ENCODE peak calls at places on chromosomes 7 and 10, in five cellular contexts. One of them, this sample, is unnamed.

GRCh38 chr7:44294325-44295069 is 30.9 kb downstream of the CAMK2B start:
- DNase-seq in H1: no peak
- DNase-seq in GM12865: no peak
- DNase-seq in B cell: no peak
- DNase-seq in neural crest cell: peak
- DNase-seq in this sample: no peak

GRCh38 chr7:43392638-43393037 is 190.3 kb upstream of the STK17A start:
- DNase-seq in GM12865: no peak
- DNase-seq in neural crest cell: no peak
- DNase-seq in B cell: no peak
- DNase-seq in H1: peak
- DNase-seq in this sample: no peak

GRCh38 chr7:130818056-130818455 is 84.0 kb upstream of the KLF14 start:
- DNase-seq in neural crest cell: no peak
- DNase-seq in GM12865: no peak
- DNase-seq in H1: no peak
- DNase-seq in B cell: no peak
- DNase-seq in this sample: no peak

GRCh38 chr10:118210276-118210675 is 131.8 kb downstream of the FAM204A start:
- DNase-seq in GM12865: no peak
- DNase-seq in H1: no peak
- DNase-seq in B cell: no peak
- DNase-seq in neural crest cell: no peak
- DNase-seq in this sample: no peak

GRCh38 chr7:253491-254336 is 36.3 kb upstream of the FOXL3 start:
- DNase-seq in GM12865: no peak
- DNase-seq in B cell: no peak
- DNase-seq in neural crest cell: no peak
- DNase-seq in H1: no peak
- DNase-seq in this sample: no peak

GRCh38 chr10:46227571-46228075 is 59.2 kb upstream of the ANTXRL start:
- DNase-seq in GM12865: no peak
- DNase-seq in neural crest cell: no peak
- DNase-seq in B cell: no peak
- DNase-seq in H1: no peak
- DNase-seq in this sample: no peak

GRCh38 chr7:28678421-28678965 is 266.2 kb downstream of the CREB5 start:
- DNase-seq in GM12865: no peak
- DNase-seq in B cell: no peak
- DNase-seq in neural crest cell: no peak
- DNase-seq in H1: no peak
- DNase-seq in this sample: no peak

GRCh38 chr10:62627985-62628384 is 176.5 kb upstream of the ADO start:
- DNase-seq in H1: no peak
- DNase-seq in neural crest cell: no peak
- DNase-seq in B cell: no peak
- DNase-seq in GM12865: no peak
- DNase-seq in this sample: no peak

GRCh38 chr10:13382759-13383753 is 35.0 kb upstream of the SEPHS1 start:
- DNase-seq in GM12865: no peak
- DNase-seq in B cell: no peak
- DNase-seq in H1: no peak
- DNase-seq in neural crest cell: no peak
- DNase-seq in this sample: peak

GRCh38 chr10:91571671-91572070 is 61.2 kb downstream of the PPP1R3C start:
- DNase-seq in H1: no peak
- DNase-seq in GM12865: no peak
- DNase-seq in neural crest cell: no peak
- DNase-seq in B cell: no peak
- DNase-seq in this sample: no peak

GRCh38 chr10:50404021-50404823 is 152.9 kb upstream of the ASAH2 start:
- DNase-seq in GM12865: no peak
- DNase-seq in neural crest cell: no peak
- DNase-seq in B cell: no peak
- DNase-seq in H1: no peak
- DNase-seq in this sample: no peak

GRCh38 chr7:156560075-156560474 is 80.5 kb upstream of the RNF32 start:
- DNase-seq in GM12865: no peak
- DNase-seq in H1: peak
- DNase-seq in neural crest cell: no peak
- DNase-seq in B cell: no peak
- DNase-seq in this sample: no peak

GRCh38 chr10:93461124-93461806 is 20.9 kb downstream of the MYOF start:
- DNase-seq in B cell: no peak
- DNase-seq in H1: no peak
- DNase-seq in neural crest cell: no peak
- DNase-seq in GM12865: no peak
- DNase-seq in this sample: no peak

GRCh38 chr7:2691223-2691818 is 3.3 kb downstream of the AMZ1 start:
- DNase-seq in neural crest cell: no peak
- DNase-seq in H1: no peak
- DNase-seq in GM12865: no peak
- DNase-seq in B cell: no peak
- DNase-seq in this sample: no peak

GRCh38 chr10:114940735-114941134 is 2.7 kb downstream of the TRUB1 start:
- DNase-seq in B cell: no peak
- DNase-seq in H1: no peak
- DNase-seq in neural crest cell: no peak
- DNase-seq in GM12865: no peak
- DNase-seq in this sample: no peak

GRCh38 chr10:129105266-129105665 is 361.8 kb upstream of the MGMT start:
- DNase-seq in B cell: no peak
- DNase-seq in H1: no peak
- DNase-seq in neural crest cell: no peak
- DNase-seq in GM12865: no peak
- DNase-seq in this sample: no peak

GRCh38 chr7:1550005-1550845 is 5.8 kb downstream of the TMEM184A start:
- DNase-seq in H1: no peak
- DNase-seq in neural crest cell: no peak
- DNase-seq in B cell: no peak
- DNase-seq in GM12865: no peak
- DNase-seq in this sample: no peak

GRCh38 chr10:1160561-1160961 is 104.4 kb downstream of the WDR37 start:
- DNase-seq in neural crest cell: no peak
- DNase-seq in B cell: no peak
- DNase-seq in GM12865: no peak
- DNase-seq in H1: peak
- DNase-seq in this sample: no peak

GRCh38 chr10:65284495-65285041 is 1641.3 kb upstream of the LRRTM3 start:
- DNase-seq in neural crest cell: no peak
- DNase-seq in GM12865: no peak
- DNase-seq in B cell: no peak
- DNase-seq in H1: no peak
- DNase-seq in this sample: no peak

GRCh38 chr7:130489140-130489967 is 2.5 kb upstream of the MEST start:
- DNase-seq in neural crest cell: no peak
- DNase-seq in GM12865: no peak
- DNase-seq in B cell: no peak
- DNase-seq in H1: no peak
- DNase-seq in this sample: no peak

GRCh38 chr10:128263891-128264688 is 137.9 kb upstream of the MKI67 start:
- DNase-seq in GM12865: peak
- DNase-seq in B cell: no peak
- DNase-seq in H1: peak
- DNase-seq in neural crest cell: peak
- DNase-seq in this sample: peak

GRCh38 chr7:52779004-52779403 is 256.4 kb upstream of the POM121L12 start:
- DNase-seq in H1: no peak
- DNase-seq in B cell: no peak
- DNase-seq in GM12865: no peak
- DNase-seq in neural crest cell: no peak
- DNase-seq in this sample: no peak

GRCh38 chr10:77836299-77836820 is 90.2 kb downstream of the DLG5 start:
- DNase-seq in GM12865: peak
- DNase-seq in neural crest cell: peak
- DNase-seq in B cell: no peak
- DNase-seq in H1: no peak
- DNase-seq in this sample: no peak

GRCh38 chr10:98467506-98468318 is 21.0 kb upstream of the HPS1 start:
- DNase-seq in B cell: peak
- DNase-seq in GM12865: peak
- DNase-seq in neural crest cell: peak
- DNase-seq in H1: peak
- DNase-seq in this sample: peak

GRCh38 chr10:9301554-9301953 is 1247.1 kb downstream of the GATA3 start:
- DNase-seq in neural crest cell: no peak
- DNase-seq in GM12865: no peak
- DNase-seq in H1: no peak
- DNase-seq in B cell: no peak
- DNase-seq in this sample: no peak

GRCh38 chr7:146214842-146215241 is 98.2 kb downstream of the CNTNAP2 start:
- DNase-seq in GM12865: no peak
- DNase-seq in neural crest cell: no peak
- DNase-seq in H1: no peak
- DNase-seq in B cell: no peak
- DNase-seq in this sample: no peak

GRCh38 chr10:44806895-44807294 is 104.2 kb upstream of the TMEM72 start:
- DNase-seq in B cell: no peak
- DNase-seq in neural crest cell: no peak
- DNase-seq in GM12865: no peak
- DNase-seq in H1: no peak
- DNase-seq in this sample: no peak

GRCh38 chr10:44811072-44811471 is 100.1 kb upstream of the TMEM72 start:
- DNase-seq in H1: no peak
- DNase-seq in B cell: no peak
- DNase-seq in GM12865: no peak
- DNase-seq in neural crest cell: no peak
- DNase-seq in this sample: no peak

GRCh38 chr10:44807451-44807850 is 103.7 kb upstream of the TMEM72 start:
- DNase-seq in neural crest cell: no peak
- DNase-seq in B cell: no peak
- DNase-seq in GM12865: no peak
- DNase-seq in H1: no peak
- DNase-seq in this sample: no peak

GRCh38 chr10:44813201-44813600 is 97.9 kb upstream of the TMEM72 start:
- DNase-seq in neural crest cell: no peak
- DNase-seq in H1: no peak
- DNase-seq in GM12865: no peak
- DNase-seq in B cell: no peak
- DNase-seq in this sample: no peak

DNA sequence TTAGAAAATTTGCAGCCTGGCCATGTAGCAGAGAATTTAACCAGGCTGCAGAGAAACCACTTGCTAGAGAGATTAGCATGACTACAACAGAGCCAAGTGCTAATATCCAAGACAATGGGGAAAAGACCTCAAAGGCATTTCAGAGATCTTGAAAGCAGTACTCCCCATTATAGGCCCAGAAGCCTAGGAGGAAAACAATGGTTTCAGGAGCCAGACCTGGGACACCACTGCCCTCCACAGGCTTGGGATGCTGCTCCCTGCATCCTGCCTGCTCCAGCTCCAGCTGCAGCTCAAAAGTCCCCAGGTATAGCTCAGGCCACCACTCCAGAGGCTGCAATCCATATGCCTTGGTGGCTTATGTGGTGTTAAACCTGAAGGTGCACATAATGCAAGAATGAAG is 101.5 kb upstream of the TMEM72 start:
- DNase-seq in neural crest cell: no peak
- DNase-seq in B cell: no peak
- DNase-seq in H1: no peak
- DNase-seq in GM12865: no peak
- DNase-seq in this sample: no peak
- TF ChIP-seq CTCF in neural crest cell: no peak
- TF ChIP-seq CTCF in B cell: no peak
- TF ChIP-seq CTCF in H1: peak
- TF ChIP-seq CTCF in GM12865: no peak
- TF ChIP-seq CTCF in this sample: no peak

GRCh38 chr10:119533473-119533872 is 9.0 kb downstream of the RGS10 start:
- DNase-seq in H1: no peak
- DNase-seq in GM12865: no peak
- DNase-seq in neural crest cell: no peak
- DNase-seq in B cell: no peak
- DNase-seq in this sample: no peak

GRCh38 chr10:119536508-119536837 is 6.0 kb downstream of the RGS10 start:
- DNase-seq in H1: no peak
- DNase-seq in B cell: no peak
- DNase-seq in neural crest cell: no peak
- DNase-seq in GM12865: no peak
- DNase-seq in this sample: no peak

GRCh38 chr10:119535837-119536507 is 6.5 kb downstream of the RGS10 start:
- DNase-seq in B cell: no peak
- DNase-seq in neural crest cell: no peak
- DNase-seq in GM12865: no peak
- DNase-seq in H1: no peak
- DNase-seq in this sample: no peak

GRCh38 chr10:119537953-119538630 is 4.4 kb downstream of the RGS10 start:
- DNase-seq in neural crest cell: no peak
- DNase-seq in B cell: no peak
- DNase-seq in GM12865: no peak
- DNase-seq in H1: no peak
- DNase-seq in this sample: no peak

DNA sequence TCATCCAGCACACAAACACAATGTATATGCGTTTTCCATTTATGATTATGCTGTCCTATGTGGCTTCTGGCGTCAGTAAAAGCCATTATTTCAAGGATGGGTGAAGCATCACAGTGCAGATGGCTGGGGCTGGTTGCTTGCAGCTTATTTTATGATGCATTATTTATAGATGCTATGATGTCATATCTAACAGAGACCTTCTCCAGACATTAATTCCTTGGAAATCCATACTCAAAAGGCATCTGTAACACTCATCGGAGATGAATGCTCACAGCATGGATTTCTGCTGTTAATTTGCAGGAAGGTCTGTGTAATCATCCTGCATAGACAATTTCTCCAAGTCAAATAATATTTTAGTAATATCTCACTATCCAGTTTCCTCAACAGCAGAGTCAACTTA is 7.2 kb downstream of the RGS10 start:
- DNase-seq in neural crest cell: no peak
- DNase-seq in GM12865: no peak
- DNase-seq in H1: no peak
- DNase-seq in B cell: no peak
- DNase-seq in this sample: no peak
- TF ChIP-seq CTCF in neural crest cell: no peak
- TF ChIP-seq CTCF in GM12865: no peak
- TF ChIP-seq CTCF in H1: no peak
- TF ChIP-seq CTCF in B cell: no peak
- TF ChIP-seq CTCF in this sample: no peak

DNA sequence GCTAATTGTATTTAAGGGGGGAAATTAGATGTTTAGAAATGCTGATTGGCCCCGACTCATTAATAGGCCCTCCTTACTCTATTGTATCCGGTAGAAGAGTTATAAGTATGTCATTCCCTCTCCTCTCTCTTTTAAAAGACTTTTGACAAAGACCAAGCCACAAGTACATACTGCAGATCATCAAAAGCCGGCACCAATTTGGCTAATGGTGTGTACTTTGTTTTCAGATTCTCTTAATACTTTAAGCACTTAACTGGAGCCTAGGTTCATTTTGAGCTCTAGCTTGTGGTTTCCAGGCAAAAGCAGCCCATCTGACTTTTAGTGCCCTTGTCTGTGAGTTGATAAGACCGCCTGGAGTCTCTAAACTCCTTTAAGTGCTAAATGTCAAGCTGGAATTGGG is 210.0 kb upstream of the LYZL1 start:
- DNase-seq in B cell: no peak
- DNase-seq in GM12865: no peak
- DNase-seq in neural crest cell: no peak
- DNase-seq in H1: no peak
- DNase-seq in this sample: no peak
- TF ChIP-seq CTCF in B cell: no peak
- TF ChIP-seq CTCF in GM12865: no peak
- TF ChIP-seq CTCF in neural crest cell: no peak
- TF ChIP-seq CTCF in H1: no peak
- TF ChIP-seq CTCF in this sample: peak

GRCh38 chr10:23291551-23292334 is 52.9 kb downstream of the C10orf67 start:
- DNase-seq in GM12865: no peak
- DNase-seq in B cell: no peak
- DNase-seq in neural crest cell: no peak
- DNase-seq in H1: no peak
- DNase-seq in this sample: no peak
- TF ChIP-seq CTCF in GM12865: no peak
- TF ChIP-seq CTCF in B cell: no peak
- TF ChIP-seq CTCF in neural crest cell: no peak
- TF ChIP-seq CTCF in H1: no peak
- TF ChIP-seq CTCF in this sample: peak

This sample was measured in progenitor cell of endocrine pancreas.